ENCODE peak calls at places on chromosome 6, in seven cellular contexts. One of them, this sample, is unnamed.

GRCh38 chr6:74551896-74552295 is 654.0 kb downstream of the COL12A1 start:
- DNase-seq in SHP77: no peak
- DNase-seq in H7: no peak
- DNase-seq in stimulated activated CD4-positive, alpha-beta T cell treated with anti-CD3 and anti-CD28 coated beads, Interleukin-1b, Interleukin-23, amount 100 ng/mL, for 4 hours: no peak
- DNase-seq in GM23248: peak; percentile 26
- DNase-seq in ovary: no peak
- DNase-seq in NCI-H2171 treated with DMSO at 0.1 percent for 48 hours: no peak
- DNase-seq in this sample: no peak

GRCh38 chr6:133698272-133698671 is 190.6 kb upstream of the TCF21 start:
- DNase-seq in SHP77: no peak
- DNase-seq in H7: no peak
- DNase-seq in stimulated activated CD4-positive, alpha-beta T cell treated with anti-CD3 and anti-CD28 coated beads, Interleukin-1b, Interleukin-23, amount 100 ng/mL, for 4 hours: no peak
- DNase-seq in GM23248: no peak
- DNase-seq in ovary: no peak
- DNase-seq in NCI-H2171 treated with DMSO at 0.1 percent for 48 hours: peak; percentile 68
- DNase-seq in this sample: no peak

GRCh38 chr6:45655630-45656422 is 278.1 kb upstream of the SUPT3H start:
- DNase-seq in SHP77: no peak
- DNase-seq in H7: no peak
- DNase-seq in stimulated activated CD4-positive, alpha-beta T cell treated with anti-CD3 and anti-CD28 coated beads, Interleukin-1b, Interleukin-23, amount 100 ng/mL, for 4 hours: no peak
- DNase-seq in GM23248: peak; percentile 99
- DNase-seq in ovary: no peak
- DNase-seq in NCI-H2171 treated with DMSO at 0.1 percent for 48 hours: no peak
- DNase-seq in this sample: peak; percentile 99

GRCh38 chr6:87808005-87808757 is 106.1 kb upstream of the AKIRIN2 start:
- DNase-seq in SHP77: no peak
- DNase-seq in H7: no peak
- DNase-seq in stimulated activated CD4-positive, alpha-beta T cell treated with anti-CD3 and anti-CD28 coated beads, Interleukin-1b, Interleukin-23, amount 100 ng/mL, for 4 hours: no peak
- DNase-seq in GM23248: peak; percentile 91
- DNase-seq in ovary: no peak
- DNase-seq in NCI-H2171 treated with DMSO at 0.1 percent for 48 hours: no peak
- DNase-seq in this sample: no peak

GRCh38 chr6:121187200-121187832 is 147.0 kb downstream of the TBC1D32 start:
- DNase-seq in SHP77: no peak
- DNase-seq in H7: no peak
- DNase-seq in stimulated activated CD4-positive, alpha-beta T cell treated with anti-CD3 and anti-CD28 coated beads, Interleukin-1b, Interleukin-23, amount 100 ng/mL, for 4 hours: no peak
- DNase-seq in GM23248: no peak
- DNase-seq in ovary: no peak
- DNase-seq in NCI-H2171 treated with DMSO at 0.1 percent for 48 hours: no peak
- DNase-seq in this sample: no peak

GRCh38 chr6:14818422-14818884 is 427.4 kb upstream of the JARID2 start:
- DNase-seq in SHP77: no peak
- DNase-seq in H7: no peak
- DNase-seq in stimulated activated CD4-positive, alpha-beta T cell treated with anti-CD3 and anti-CD28 coated beads, Interleukin-1b, Interleukin-23, amount 100 ng/mL, for 4 hours: no peak
- DNase-seq in GM23248: peak; percentile 49
- DNase-seq in ovary: no peak
- DNase-seq in NCI-H2171 treated with DMSO at 0.1 percent for 48 hours: no peak
- DNase-seq in this sample: no peak

GRCh38 chr6:93858213-93858612 is 438.9 kb upstream of the EPHA7 start:
- DNase-seq in SHP77: no peak
- DNase-seq in H7: peak; percentile 22
- DNase-seq in stimulated activated CD4-positive, alpha-beta T cell treated with anti-CD3 and anti-CD28 coated beads, Interleukin-1b, Interleukin-23, amount 100 ng/mL, for 4 hours: no peak
- DNase-seq in GM23248: no peak
- DNase-seq in ovary: no peak
- DNase-seq in NCI-H2171 treated with DMSO at 0.1 percent for 48 hours: no peak
- DNase-seq in this sample: no peak

GRCh38 chr6:17972074-17972966 is 15.1 kb downstream of the KIF13A start:
- DNase-seq in SHP77: no peak
- DNase-seq in H7: no peak
- DNase-seq in stimulated activated CD4-positive, alpha-beta T cell treated with anti-CD3 and anti-CD28 coated beads, Interleukin-1b, Interleukin-23, amount 100 ng/mL, for 4 hours: no peak
- DNase-seq in GM23248: no peak
- DNase-seq in ovary: no peak
- DNase-seq in NCI-H2171 treated with DMSO at 0.1 percent for 48 hours: no peak
- DNase-seq in this sample: peak; percentile 61

GRCh38 chr6:68891419-68891818 is 256.3 kb downstream of the ADGRB3 start:
- DNase-seq in SHP77: no peak
- DNase-seq in H7: no peak
- DNase-seq in stimulated activated CD4-positive, alpha-beta T cell treated with anti-CD3 and anti-CD28 coated beads, Interleukin-1b, Interleukin-23, amount 100 ng/mL, for 4 hours: no peak
- DNase-seq in GM23248: peak; percentile 4
- DNase-seq in ovary: no peak
- DNase-seq in NCI-H2171 treated with DMSO at 0.1 percent for 48 hours: no peak
- DNase-seq in this sample: no peak

GRCh38 chr6:134249759-134250602 is 67.9 kb downstream of the SGK1 start:
- DNase-seq in SHP77: no peak
- DNase-seq in H7: no peak
- DNase-seq in stimulated activated CD4-positive, alpha-beta T cell treated with anti-CD3 and anti-CD28 coated beads, Interleukin-1b, Interleukin-23, amount 100 ng/mL, for 4 hours: no peak
- DNase-seq in GM23248: peak; percentile 41
- DNase-seq in ovary: no peak
- DNase-seq in NCI-H2171 treated with DMSO at 0.1 percent for 48 hours: no peak
- DNase-seq in this sample: no peak

GRCh38 chr6:56862415-56863175 is 92.3 kb upstream of the BEND6 start:
- DNase-seq in SHP77: no peak
- DNase-seq in H7: no peak
- DNase-seq in stimulated activated CD4-positive, alpha-beta T cell treated with anti-CD3 and anti-CD28 coated beads, Interleukin-1b, Interleukin-23, amount 100 ng/mL, for 4 hours: no peak
- DNase-seq in GM23248: peak; percentile 73
- DNase-seq in ovary: no peak
- DNase-seq in NCI-H2171 treated with DMSO at 0.1 percent for 48 hours: no peak
- DNase-seq in this sample: no peak

GRCh38 chr6:125213936-125214335 is 60.4 kb downstream of the TPD52L1 start:
- DNase-seq in SHP77: no peak
- DNase-seq in H7: no peak
- DNase-seq in stimulated activated CD4-positive, alpha-beta T cell treated with anti-CD3 and anti-CD28 coated beads, Interleukin-1b, Interleukin-23, amount 100 ng/mL, for 4 hours: no peak
- DNase-seq in GM23248: no peak
- DNase-seq in ovary: no peak
- DNase-seq in NCI-H2171 treated with DMSO at 0.1 percent for 48 hours: no peak
- DNase-seq in this sample: no peak

GRCh38 chr6:30646450-30647038 is 389 bp upstream of the C6orf136 start:
- DNase-seq in SHP77: no peak
- DNase-seq in H7: peak; percentile 72
- DNase-seq in stimulated activated CD4-positive, alpha-beta T cell treated with anti-CD3 and anti-CD28 coated beads, Interleukin-1b, Interleukin-23, amount 100 ng/mL, for 4 hours: peak; percentile 87
- DNase-seq in GM23248: peak; percentile 96
- DNase-seq in ovary: peak; percentile 93
- DNase-seq in NCI-H2171 treated with DMSO at 0.1 percent for 48 hours: no peak
- DNase-seq in this sample: peak; percentile 74

GRCh38 chr6:38612386-38612965 is 27.3 kb downstream of the BTBD9 start:
- DNase-seq in SHP77: no peak
- DNase-seq in H7: no peak
- DNase-seq in stimulated activated CD4-positive, alpha-beta T cell treated with anti-CD3 and anti-CD28 coated beads, Interleukin-1b, Interleukin-23, amount 100 ng/mL, for 4 hours: no peak
- DNase-seq in GM23248: peak; percentile 80
- DNase-seq in ovary: no peak
- DNase-seq in NCI-H2171 treated with DMSO at 0.1 percent for 48 hours: no peak
- DNase-seq in this sample: no peak

GRCh38 chr6:142828030-142828429 is 116.9 kb downstream of the HIVEP2 start:
- DNase-seq in SHP77: no peak
- DNase-seq in H7: no peak
- DNase-seq in stimulated activated CD4-positive, alpha-beta T cell treated with anti-CD3 and anti-CD28 coated beads, Interleukin-1b, Interleukin-23, amount 100 ng/mL, for 4 hours: no peak
- DNase-seq in GM23248: no peak
- DNase-seq in ovary: no peak
- DNase-seq in NCI-H2171 treated with DMSO at 0.1 percent for 48 hours: no peak
- DNase-seq in this sample: no peak

GRCh38 chr6:139277161-139277560 is 14.6 kb downstream of the TXLNB start:
- DNase-seq in SHP77: no peak
- DNase-seq in H7: no peak
- DNase-seq in stimulated activated CD4-positive, alpha-beta T cell treated with anti-CD3 and anti-CD28 coated beads, Interleukin-1b, Interleukin-23, amount 100 ng/mL, for 4 hours: no peak
- DNase-seq in GM23248: no peak
- DNase-seq in ovary: no peak
- DNase-seq in NCI-H2171 treated with DMSO at 0.1 percent for 48 hours: no peak
- DNase-seq in this sample: no peak

GRCh38 chr6:109738200-109738599 is 47.1 kb downstream of the FIG4 start:
- DNase-seq in SHP77: no peak
- DNase-seq in H7: no peak
- DNase-seq in stimulated activated CD4-positive, alpha-beta T cell treated with anti-CD3 and anti-CD28 coated beads, Interleukin-1b, Interleukin-23, amount 100 ng/mL, for 4 hours: no peak
- DNase-seq in GM23248: peak; percentile 33
- DNase-seq in ovary: no peak
- DNase-seq in NCI-H2171 treated with DMSO at 0.1 percent for 48 hours: no peak
- DNase-seq in this sample: no peak

GRCh38 chr6:74133073-74133472 is 437.1 kb downstream of the CD109 start:
- DNase-seq in SHP77: no peak
- DNase-seq in H7: no peak
- DNase-seq in stimulated activated CD4-positive, alpha-beta T cell treated with anti-CD3 and anti-CD28 coated beads, Interleukin-1b, Interleukin-23, amount 100 ng/mL, for 4 hours: no peak
- DNase-seq in GM23248: no peak
- DNase-seq in ovary: no peak
- DNase-seq in NCI-H2171 treated with DMSO at 0.1 percent for 48 hours: no peak
- DNase-seq in this sample: no peak

GRCh38 chr6:168103036-168103830 is 24.2 kb upstream of the FRMD1 start:
- DNase-seq in SHP77: no peak
- DNase-seq in H7: no peak
- DNase-seq in stimulated activated CD4-positive, alpha-beta T cell treated with anti-CD3 and anti-CD28 coated beads, Interleukin-1b, Interleukin-23, amount 100 ng/mL, for 4 hours: no peak
- DNase-seq in GM23248: no peak
- DNase-seq in ovary: no peak
- DNase-seq in NCI-H2171 treated with DMSO at 0.1 percent for 48 hours: no peak
- DNase-seq in this sample: no peak